ENCODE peak calls at places on chromosomes 12 and 14, in seven cellular contexts. R is tibial artery, I is transverse colon, O is AG10803, S is uterus, H is stomach, U is mesothelial cell of epicardium. D is an unnamed sample.

GRCh38 chr14:104865069-104865630 is at the start of gene CEP170B:
- DNase-seq in R (no peak), I (no peak), O (peak), S (no peak), H (peak), U (peak), D (no peak)

GRCh38 chr12:90627180-90627896 is 327.6 kb downstream of the CCER1 start:
- DNase-seq in R (no peak), I (no peak), O (peak), S (no peak), H (no peak), U (no peak), D (no peak)

GRCh38 chr14:20606190-20606901 is 15.2 kb upstream of the RNASE12 start:
- DNase-seq in R (no peak), I (peak), O (peak), S (no peak), H (peak), U (no peak), D (no peak)

GRCh38 chr12:103140217-103140616 is 182.7 kb downstream of the ASCL1 start:
- DNase-seq in R (no peak), I (no peak), O (no peak), S (no peak), H (no peak), U (no peak), D (no peak)

GRCh38 chr12:2833810-2834209 is 1.0 kb downstream of the NRIP2 start:
- DNase-seq in R (no peak), I (no peak), O (no peak), S (no peak), H (no peak), U (no peak), D (no peak)

GRCh38 chr14:29810657-29811056 is 117.0 kb downstream of the PRKD1 start:
- DNase-seq in R (no peak), I (no peak), O (peak), S (no peak), H (peak), U (no peak), D (no peak)

GRCh38 chr12:42684171-42685071 is 94.9 kb upstream of the PRICKLE1 start:
- DNase-seq in R (no peak), I (no peak), O (peak), S (no peak), H (no peak), U (no peak), D (no peak)

GRCh38 chr12:111597731-111598636 is 1.1 kb downstream of the ATXN2 start:
- DNase-seq in R (peak), I (peak), O (no peak), S (peak), H (peak), U (peak), D (peak)

GRCh38 chr12:17361224-17361623 is 728.8 kb downstream of the RERGL start:
- DNase-seq in R (no peak), I (no peak), O (no peak), S (no peak), H (no peak), U (no peak), D (no peak)

GRCh38 chr12:103538397-103538796 is 42.6 kb upstream of the C12orf42 start:
- DNase-seq in R (no peak), I (no peak), O (no peak), S (no peak), H (no peak), U (no peak), D (no peak)

GRCh38 chr12:27427824-27428223 is 18.7 kb upstream of the SMCO2 start:
- DNase-seq in R (no peak), I (no peak), O (no peak), S (no peak), H (no peak), U (no peak), D (no peak)

GRCh38 chr14:91814317-91814716 is 53.0 kb downstream of the TC2N start:
- DNase-seq in R (no peak), I (no peak), O (no peak), S (no peak), H (no peak), U (no peak), D (no peak)

GRCh38 chr12:119334459-119335170 is at the start of gene CCDC60:
- DNase-seq in R (no peak), I (peak), O (no peak), S (no peak), H (peak), U (no peak), D (no peak)

GRCh38 chr12:64088431-64089349 is 133.4 kb downstream of the KICS2 start:
- DNase-seq in R (peak), I (peak), O (peak), S (peak), H (peak), U (no peak), D (no peak)

GRCh38 chr12:100793182-100793581 is 1.4 kb upstream of the ANO4 start:
- DNase-seq in R (no peak), I (no peak), O (peak), S (peak), H (no peak), U (no peak), D (no peak)

GRCh38 chr14:105201156-105201927 is 20.2 kb upstream of the NUDT14 start:
- DNase-seq in R (no peak), I (no peak), O (no peak), S (no peak), H (no peak), U (no peak), D (no peak)

GRCh38 chr12:53298154-53298553 is 1.3 kb upstream of the MYG1 start:
- DNase-seq in R (no peak), I (no peak), O (peak), S (no peak), H (no peak), U (no peak), D (no peak)

GRCh38 chr12:34406996-34407300 is 384.7 kb downstream of the ALG10 start:
- DNase-seq in R (no peak), I (peak), O (no peak), S (peak), H (no peak), U (peak), D (peak)

GRCh38 chr12:5789469-5789968 is 155.5 kb downstream of the ANO2 start:
- DNase-seq in R (no peak), I (no peak), O (peak), S (no peak), H (no peak), U (no peak), D (no peak)

GRCh38 chr12:4251228-4251891 is 22.2 kb upstream of the CCND2 start:
- DNase-seq in R (no peak), I (no peak), O (no peak), S (no peak), H (no peak), U (no peak), D (no peak)

GRCh38 chr14:39576726-39577125 is 144.5 kb upstream of the FBXO33 start:
- DNase-seq in R (no peak), I (no peak), O (no peak), S (no peak), H (no peak), U (no peak), D (no peak)

GRCh38 chr12:88493651-88494050 is 86.6 kb downstream of the KITLG start:
- DNase-seq in R (no peak), I (no peak), O (peak), S (no peak), H (no peak), U (no peak), D (no peak)

GRCh38 chr12:8698132-8698829 is 490 bp downstream of the RIMKLB start:
- DNase-seq in R (peak), I (peak), O (peak), S (peak), H (peak), U (no peak), D (no peak)

GRCh38 chr14:105582639-105583038 is 56.3 kb downstream of the TMEM121 start:
- DNase-seq in R (no peak), I (peak), O (peak), S (no peak), H (no peak), U (peak), D (peak)

GRCh38 chr14:74549588-74549987 is 56.0 kb downstream of the ISCA2 start:
- DNase-seq in R (no peak), I (no peak), O (peak), S (no peak), H (no peak), U (no peak), D (no peak)
- TF ChIP-seq CTCF in R (no peak), I (no peak), O (peak), S (peak), H (no peak), U (no peak), D (peak)

DNA sequence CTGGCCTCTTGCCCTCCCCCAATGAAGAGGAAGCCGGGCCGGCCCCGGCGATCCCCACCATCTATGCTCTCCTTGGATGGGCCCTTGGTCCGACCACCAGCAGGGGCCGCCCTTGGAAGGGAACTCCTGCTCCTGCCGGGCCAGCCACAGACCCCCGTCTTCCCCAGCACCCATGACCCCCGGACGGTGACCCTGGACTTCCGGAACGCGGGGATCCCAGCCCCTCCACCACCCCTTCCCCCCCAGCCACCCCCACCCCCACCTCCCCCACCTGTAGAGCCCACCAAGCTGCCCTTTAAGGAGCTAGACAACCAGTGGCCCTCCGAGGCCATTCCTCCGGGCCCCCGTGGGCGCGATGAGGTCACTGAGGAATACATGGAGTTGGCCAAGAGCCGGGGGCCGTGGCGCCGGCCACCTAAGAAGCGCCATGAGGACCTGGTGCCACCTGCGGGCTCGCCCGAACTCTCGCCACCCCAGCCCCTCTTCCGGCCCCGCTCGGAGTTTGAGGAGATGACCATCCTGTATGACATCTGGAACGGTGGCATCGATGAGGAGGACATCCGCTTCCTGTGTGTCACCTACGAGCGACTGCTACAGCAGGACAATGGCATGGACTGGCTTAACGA is 19.4 kb downstream of the SETD1B start:
- DNase-seq in R (no peak), I (no peak), O (no peak), S (no peak), H (no peak), U (no peak), D (no peak)
- TF ChIP-seq CTCF in R (no peak), I (no peak), O (no peak), S (no peak), H (no peak), U (no peak), D (peak)

GRCh38 chr14:42112108-42112507 is 505.4 kb downstream of the LRFN5 start:
- DNase-seq in R (no peak), I (no peak), O (peak), S (no peak), H (no peak), U (no peak), D (no peak)

GRCh38 chr14:42111355-42111754 is 504.7 kb downstream of the LRFN5 start:
- DNase-seq in R (no peak), I (no peak), O (no peak), S (no peak), H (no peak), U (no peak), D (no peak)

GRCh38 chr14:42113358-42114070 is 506.8 kb downstream of the LRFN5 start:
- DNase-seq in R (no peak), I (no peak), O (no peak), S (no peak), H (no peak), U (no peak), D (peak)

GRCh38 chr14:42110167-42110566 is 503.5 kb downstream of the LRFN5 start:
- DNase-seq in R (no peak), I (no peak), O (peak), S (no peak), H (no peak), U (no peak), D (no peak)
- TF ChIP-seq CTCF in R (no peak), I (peak), O (peak), S (no peak), H (no peak), U (no peak), D (peak)

DNA sequence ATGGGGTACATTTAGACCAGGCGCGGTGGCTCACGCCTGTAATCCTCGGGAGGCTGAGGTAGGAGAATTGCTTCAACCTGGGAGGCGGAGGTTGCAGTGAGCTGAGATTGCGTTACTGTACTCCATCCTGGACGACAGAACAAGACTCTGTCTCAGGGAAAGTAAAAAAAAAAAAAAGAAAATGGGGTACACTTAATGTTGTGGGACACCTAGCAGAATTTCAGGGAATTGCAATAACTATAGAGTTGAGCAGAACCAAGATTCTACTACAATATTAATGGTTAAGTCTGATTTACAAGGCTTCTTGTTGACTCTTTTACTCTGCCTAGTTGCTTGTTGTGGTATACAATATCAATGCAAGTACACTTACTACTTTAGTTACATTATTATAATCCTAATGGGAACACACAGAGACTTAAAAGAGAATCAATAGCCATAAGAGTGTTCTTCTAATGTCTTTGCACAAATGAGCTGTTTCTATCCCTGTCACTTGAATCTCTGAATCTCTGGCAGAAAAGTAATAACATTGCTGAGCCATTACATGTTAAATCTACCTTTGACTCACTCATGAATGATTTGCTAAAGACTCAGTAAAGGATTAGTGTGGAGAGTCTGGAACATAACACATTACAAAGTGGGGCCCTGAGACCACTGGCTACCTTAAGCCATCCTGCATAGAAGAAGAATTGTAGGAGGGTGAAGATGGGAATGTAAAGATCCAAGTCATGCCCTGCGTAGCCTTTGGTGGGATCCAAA is 22.7 kb downstream of the BEST3 start:
- DNase-seq in R (no peak), I (no peak), O (no peak), S (no peak), H (no peak), U (no peak), D (no peak)
- TF ChIP-seq CTCF in R (no peak), I (no peak), O (peak), S (no peak), H (no peak), U (no peak), D (peak)

DNA sequence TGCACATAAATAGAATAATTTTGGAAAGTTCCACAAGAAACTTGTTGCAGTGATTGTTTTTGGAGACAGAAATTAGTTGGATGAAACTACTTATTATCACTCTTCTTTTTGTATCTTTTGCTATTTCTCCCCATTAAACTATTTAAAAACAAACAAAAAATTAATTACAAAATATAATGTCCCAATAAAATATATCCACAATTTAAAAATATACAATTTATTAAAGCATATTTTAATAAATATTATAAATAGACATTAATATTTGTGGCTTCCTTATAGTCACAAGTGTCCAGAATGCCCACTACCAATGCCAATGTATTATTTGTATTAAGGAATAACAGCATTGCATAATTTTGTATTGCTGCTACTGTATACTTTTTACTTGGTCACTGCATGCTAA is 52.5 kb upstream of the GCH1 start:
- DNase-seq in R (no peak), I (no peak), O (no peak), S (no peak), H (no peak), U (no peak), D (no peak)
- TF ChIP-seq CTCF in R (no peak), I (no peak), O (no peak), S (no peak), H (no peak), U (no peak), D (no peak)

DNA sequence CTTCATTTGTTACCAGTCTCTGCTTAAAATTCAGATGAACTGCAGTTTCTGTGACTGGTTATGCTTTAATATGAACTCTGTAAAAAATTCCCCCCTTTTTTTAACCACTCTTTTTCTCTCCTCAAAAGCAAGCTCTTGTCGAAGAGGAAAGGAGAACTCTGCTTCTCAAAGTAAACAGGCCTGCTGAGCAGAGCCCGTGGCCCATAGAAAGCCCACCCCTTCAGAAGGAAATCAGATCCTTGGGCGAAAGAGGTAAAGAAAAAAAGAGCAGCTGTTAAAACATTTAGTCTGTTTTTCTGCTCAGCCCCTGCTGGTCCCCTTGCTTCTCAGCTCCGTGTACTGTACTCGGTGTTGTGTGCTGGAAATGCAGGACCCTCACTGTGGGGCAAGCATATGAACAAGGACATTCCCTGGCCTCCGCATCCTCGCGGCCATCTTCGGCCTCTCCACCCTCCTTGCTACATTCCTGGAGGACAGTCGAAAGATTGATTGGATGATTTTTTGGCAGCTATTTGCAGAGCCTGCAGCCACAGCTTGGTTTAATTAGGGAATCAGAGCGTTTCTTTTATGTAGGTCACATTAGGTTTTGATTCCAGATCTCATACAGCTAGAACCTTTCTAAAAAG is 164.6 kb upstream of the LRIG3 start:
- DNase-seq in R (no peak), I (no peak), O (peak), S (peak), H (no peak), U (peak), D (no peak)
- TF ChIP-seq CTCF in R (no peak), I (no peak), O (peak), S (no peak), H (no peak), U (no peak), D (peak)

GRCh38 chr12:94329366-94329765 is 130.3 kb downstream of the CEP83 start:
- DNase-seq in R (no peak), I (no peak), O (no peak), S (no peak), H (no peak), U (no peak), D (no peak)
- TF ChIP-seq CTCF in R (peak), I (no peak), O (peak), S (no peak), H (no peak), U (no peak), D (peak)

DNA sequence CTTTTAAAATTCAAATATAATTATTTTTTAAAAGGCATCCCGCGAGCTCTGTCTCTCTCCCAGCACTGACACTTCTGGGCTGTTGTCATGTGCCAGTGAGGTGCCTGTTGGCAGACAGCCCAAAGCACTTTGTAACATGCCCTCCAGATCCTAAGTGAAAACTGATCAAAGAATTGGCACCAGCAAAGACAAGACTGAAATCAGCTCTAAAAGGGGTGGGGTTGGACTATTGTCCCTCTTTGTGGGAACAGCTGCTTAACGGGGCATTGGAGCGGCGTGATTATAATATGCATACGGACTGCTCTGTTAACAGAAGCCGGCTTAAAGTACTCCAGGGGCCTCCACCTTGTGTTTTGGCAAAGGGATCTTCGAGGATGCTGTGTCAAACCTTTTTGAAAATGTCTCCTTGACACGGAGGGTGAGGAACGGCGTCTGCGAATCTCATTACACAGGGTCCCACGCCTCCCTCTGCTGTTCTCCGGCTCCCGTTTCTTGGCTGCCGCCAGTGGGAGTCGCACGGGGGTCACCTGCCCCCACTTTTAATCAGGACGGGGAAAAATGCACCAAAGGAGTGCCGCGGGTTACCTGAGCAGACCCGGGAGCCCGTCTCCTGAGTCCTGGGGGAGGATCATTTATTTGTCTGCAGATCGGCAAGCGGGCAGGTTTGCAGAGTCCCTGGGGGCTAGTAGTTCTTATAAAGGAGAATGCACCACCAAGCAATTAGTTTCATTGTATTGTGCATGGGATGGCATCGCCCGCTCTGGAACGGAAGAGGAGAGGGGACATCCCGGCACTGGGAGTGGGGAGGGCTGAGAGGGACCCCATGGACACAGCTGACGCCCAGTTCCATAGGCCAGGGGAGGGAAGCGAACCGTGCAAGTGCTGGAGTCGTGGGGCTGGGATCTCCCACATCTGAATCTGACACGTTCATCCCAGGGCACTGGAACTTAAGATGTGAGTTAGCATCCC is 44.3 kb downstream of the SPRING1 start:
- DNase-seq in R (no peak), I (peak), O (no peak), S (no peak), H (peak), U (no peak), D (no peak)
- TF ChIP-seq CTCF in R (no peak), I (no peak), O (no peak), S (no peak), H (no peak), U (no peak), D (peak)

D was measured in chondrocyte.